ENCODE peak calls at places on chromosome 2, in eight cellular contexts. E is tibial nerve, B is A549, H is transverse colon, K is esophagus muscularis mucosa, R is K562, L is suprapubic skin, T is ovary. P is an unnamed sample.

GRCh38 chr2:1940660-1941059 is 196.3 kb upstream of the PXDN start:
- DNase-seq in K (no peak), L (no peak), H (no peak), B (no peak), E (no peak), T (no peak), R (peak), P (peak)

GRCh38 chr2:26671691-26672090 is 20.8 kb upstream of the KCNK3 start:
- DNase-seq in B (no peak), L (no peak), H (no peak), E (no peak), R (no peak), T (no peak), K (no peak), P (peak)

GRCh38 chr2:23492941-23493340 is 108.0 kb downstream of the KLHL29 start:
- DNase-seq in K (no peak), H (no peak), B (no peak), E (no peak), T (no peak), R (no peak), L (no peak), P (no peak)

GRCh38 chr2:95029898-95030341 is 4.4 kb downstream of the MAL start:
- DNase-seq in B (no peak), E (no peak), T (no peak), K (no peak), L (no peak), H (no peak), R (no peak), P (no peak)

GRCh38 chr2:175158894-175159293 is 9.1 kb downstream of the ATF2 start:
- DNase-seq in B (no peak), H (no peak), T (no peak), R (peak), K (no peak), E (no peak), L (no peak), P (no peak)

GRCh38 chr2:58925676-58926081 is 684.6 kb upstream of the FANCL start:
- DNase-seq in H (no peak), B (no peak), E (no peak), L (no peak), T (no peak), K (no peak), R (peak), P (no peak)

GRCh38 chr2:61993422-61994024 is 88.0 kb downstream of the COMMD1 start:
- DNase-seq in K (no peak), E (no peak), B (peak), H (peak), R (peak), T (no peak), L (no peak), P (no peak)

GRCh38 chr2:16677875-16678274 is 12.2 kb upstream of the CYRIA start:
- DNase-seq in H (no peak), T (no peak), K (no peak), L (no peak), E (no peak), B (no peak), R (no peak), P (no peak)

GRCh38 chr2:59449264-59449663 is 1104.2 kb downstream of the BCL11A start:
- DNase-seq in B (peak), E (no peak), L (no peak), K (no peak), R (no peak), T (no peak), H (peak), P (no peak)

GRCh38 chr2:200862532-200863000 is 1.9 kb downstream of the CLK1 start:
- DNase-seq in H (peak), R (peak), K (no peak), L (no peak), E (no peak), B (peak), T (peak), P (no peak)

GRCh38 chr2:168639024-168639423 is 163.4 kb upstream of the NOSTRIN start:
- DNase-seq in B (no peak), R (no peak), H (no peak), E (no peak), T (no peak), L (no peak), K (no peak), P (no peak)

GRCh38 chr2:3343012-3343411 is 34.6 kb downstream of the EIPR1 start:
- DNase-seq in L (peak), T (no peak), B (no peak), H (no peak), K (no peak), E (no peak), R (no peak), P (no peak)

GRCh38 chr2:84865181-84865783 is 15.6 kb downstream of the TRABD2A start:
- DNase-seq in B (peak), E (no peak), L (no peak), K (no peak), R (no peak), H (no peak), T (no peak), P (no peak)

GRCh38 chr2:65037178-65037577 is 19.0 kb upstream of the CEP68 start:
- DNase-seq in B (no peak), E (no peak), R (no peak), K (no peak), H (no peak), T (no peak), L (no peak), P (no peak)

GRCh38 chr2:16623046-16623445 is 42.6 kb downstream of the CYRIA start:
- DNase-seq in K (no peak), R (no peak), E (no peak), B (no peak), H (no peak), T (no peak), L (no peak), P (no peak)

GRCh38 chr2:46032996-46033395 is 264.2 kb upstream of the EPAS1 start:
- DNase-seq in L (no peak), E (no peak), T (no peak), H (no peak), R (no peak), K (no peak), B (peak), P (no peak)

GRCh38 chr2:105584437-105585010 is 160.2 kb upstream of the NCK2 start:
- DNase-seq in L (no peak), K (no peak), B (no peak), H (no peak), R (no peak), E (no peak), T (no peak), P (no peak)

GRCh38 chr2:27915191-27915590 is 24.7 kb downstream of the BABAM2 start:
- DNase-seq in B (no peak), E (no peak), K (no peak), R (no peak), H (no peak), T (peak), L (no peak), P (peak)

GRCh38 chr2:205930209-205930608 is 155.8 kb downstream of the INO80D start:
- DNase-seq in T (no peak), K (no peak), L (no peak), E (no peak), H (no peak), R (no peak), B (no peak), P (no peak)

GRCh38 chr2:234682492-234683228 is 185.8 kb upstream of the ARL4C start:
- DNase-seq in L (peak), K (peak), H (no peak), B (no peak), E (no peak), R (no peak), T (no peak), P (no peak)

GRCh38 chr2:241702405-241703127 is 727 bp downstream of the ING5 start:
- DNase-seq in E (peak), B (peak), L (peak), H (peak), R (peak), K (peak), T (peak), P (peak)

GRCh38 chr2:85675866-85676548 is 8.0 kb upstream of the SFTPB start:
- DNase-seq in E (no peak), R (no peak), H (no peak), K (no peak), B (no peak), T (no peak), L (peak), P (no peak)

GRCh38 chr2:223180463-223180862 is 128.5 kb downstream of the KCNE4 start:
- DNase-seq in L (no peak), B (no peak), T (no peak), E (no peak), R (no peak), H (no peak), K (no peak), P (no peak)

GRCh38 chr2:139386401-139386800 is 606.2 kb upstream of the NXPH2 start:
- DNase-seq in H (no peak), L (no peak), K (no peak), B (no peak), T (no peak), E (no peak), R (no peak), P (no peak)

GRCh38 chr2:127683766-127684165 is 8.4 kb upstream of the LIMS2 start:
- DNase-seq in R (no peak), H (no peak), K (no peak), E (no peak), B (no peak), L (no peak), T (no peak), P (peak)

GRCh38 chr2:223578846-223579245 is 23.3 kb downstream of the SCG2 start:
- DNase-seq in T (no peak), L (no peak), B (no peak), H (no peak), R (no peak), K (no peak), E (no peak), P (no peak)

GRCh38 chr2:191885103-191885502 is 38.2 kb upstream of the CAVIN2 start:
- DNase-seq in T (no peak), H (no peak), L (no peak), B (no peak), K (no peak), R (no peak), E (no peak), P (no peak)

DNA sequence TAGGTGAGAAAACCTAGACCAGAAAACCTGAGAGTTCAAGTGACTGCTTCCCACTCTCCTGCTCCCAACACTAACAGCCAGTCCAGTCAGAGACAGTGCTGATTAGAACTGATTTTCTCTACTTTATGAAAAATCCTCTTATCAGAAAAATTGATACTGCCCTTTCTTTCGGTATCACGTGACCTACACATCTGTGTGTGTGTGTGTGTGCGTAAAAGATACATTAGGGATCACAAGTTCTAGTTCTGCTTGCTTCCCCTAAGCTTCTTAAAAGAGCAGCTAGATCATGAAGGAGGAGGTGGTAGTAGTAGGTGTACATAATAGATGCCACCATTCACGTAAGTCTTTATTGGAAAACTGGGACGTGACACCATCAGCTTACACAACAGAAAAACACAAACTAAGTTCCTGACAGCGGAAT is 1.5 kb downstream of the ARL5A start:
- DNase-seq in H (no peak), E (no peak), T (no peak), L (no peak), R (peak), B (peak), K (no peak), P (no peak)
- TF ChIP-seq POLR2A in H (no peak), E (no peak), T (no peak), L (no peak), R (no peak), B (no peak), K (no peak), P (no peak)

GRCh38 chr2:9006368-9006767 is 2.9 kb upstream of the MBOAT2 start:
- DNase-seq in L (no peak), E (no peak), H (no peak), B (no peak), K (no peak), T (no peak), R (no peak), P (no peak)

GRCh38 chr2:9010866-9011265 is 7.4 kb upstream of the MBOAT2 start:
- DNase-seq in T (no peak), E (no peak), H (no peak), B (no peak), R (no peak), K (no peak), L (no peak), P (no peak)

GRCh38 chr2:9004338-9005204 is 1.1 kb upstream of the MBOAT2 start:
- DNase-seq in K (no peak), T (no peak), E (no peak), L (no peak), H (no peak), B (no peak), R (peak), P (no peak)

GRCh38 chr2:9013403-9013802 is 9.9 kb upstream of the MBOAT2 start:
- DNase-seq in B (no peak), L (no peak), E (no peak), T (no peak), K (no peak), R (no peak), H (no peak), P (no peak)

GRCh38 chr2:9008951-9009664 is 5.6 kb upstream of the MBOAT2 start:
- DNase-seq in B (no peak), E (no peak), T (no peak), K (no peak), R (no peak), H (no peak), L (no peak), P (no peak)
- TF ChIP-seq EP300 in B (no peak), E (no peak), T (no peak), K (no peak), R (no peak), H (no peak), L (no peak), P (no peak)

GRCh38 chr2:203327918-203328734 is at the start of gene ABI2:
- DNase-seq in B (peak), L (peak), K (peak), T (peak), H (peak), R (peak), E (peak), P (peak)
- TF ChIP-seq POLR2A in B (peak), L (no peak), K (no peak), T (peak), H (no peak), R (peak), E (no peak), P (peak)

GRCh38 chr2:231125272-231125671 is 430 bp upstream of the HTR2B start:
- DNase-seq in R (no peak), E (no peak), K (no peak), B (no peak), H (no peak), L (no peak), T (no peak), P (no peak)

GRCh38 chr2:231126123-231126522 is 1.3 kb upstream of the HTR2B start:
- DNase-seq in T (no peak), B (no peak), K (no peak), R (no peak), E (no peak), L (no peak), H (no peak), P (no peak)

GRCh38 chr2:231127480-231127879 is 2.6 kb upstream of the HTR2B start:
- DNase-seq in L (no peak), T (no peak), K (no peak), H (no peak), B (peak), R (no peak), E (no peak), P (no peak)

GRCh38 chr2:231123362-231123898 is 1.4 kb downstream of the HTR2B start:
- DNase-seq in H (no peak), E (no peak), L (no peak), R (no peak), T (no peak), B (no peak), K (no peak), P (no peak)

GRCh38 chr2:231124833-231125232 is at the start of gene HTR2B:
- DNase-seq in L (no peak), H (no peak), K (no peak), E (no peak), T (no peak), B (peak), R (no peak), P (no peak)
- TF ChIP-seq EP300 in L (no peak), H (no peak), K (no peak), E (no peak), T (no peak), B (no peak), R (no peak), P (no peak)

GRCh38 chr2:237482485-237482884 is 4.6 kb upstream of the MLPH start:
- DNase-seq in E (peak), T (peak), B (peak), R (no peak), H (peak), K (no peak), L (peak), P (peak)
- TF ChIP-seq POLR2A in E (peak), T (no peak), B (peak), R (no peak), H (peak), K (no peak), L (no peak), P (no peak)

DNA sequence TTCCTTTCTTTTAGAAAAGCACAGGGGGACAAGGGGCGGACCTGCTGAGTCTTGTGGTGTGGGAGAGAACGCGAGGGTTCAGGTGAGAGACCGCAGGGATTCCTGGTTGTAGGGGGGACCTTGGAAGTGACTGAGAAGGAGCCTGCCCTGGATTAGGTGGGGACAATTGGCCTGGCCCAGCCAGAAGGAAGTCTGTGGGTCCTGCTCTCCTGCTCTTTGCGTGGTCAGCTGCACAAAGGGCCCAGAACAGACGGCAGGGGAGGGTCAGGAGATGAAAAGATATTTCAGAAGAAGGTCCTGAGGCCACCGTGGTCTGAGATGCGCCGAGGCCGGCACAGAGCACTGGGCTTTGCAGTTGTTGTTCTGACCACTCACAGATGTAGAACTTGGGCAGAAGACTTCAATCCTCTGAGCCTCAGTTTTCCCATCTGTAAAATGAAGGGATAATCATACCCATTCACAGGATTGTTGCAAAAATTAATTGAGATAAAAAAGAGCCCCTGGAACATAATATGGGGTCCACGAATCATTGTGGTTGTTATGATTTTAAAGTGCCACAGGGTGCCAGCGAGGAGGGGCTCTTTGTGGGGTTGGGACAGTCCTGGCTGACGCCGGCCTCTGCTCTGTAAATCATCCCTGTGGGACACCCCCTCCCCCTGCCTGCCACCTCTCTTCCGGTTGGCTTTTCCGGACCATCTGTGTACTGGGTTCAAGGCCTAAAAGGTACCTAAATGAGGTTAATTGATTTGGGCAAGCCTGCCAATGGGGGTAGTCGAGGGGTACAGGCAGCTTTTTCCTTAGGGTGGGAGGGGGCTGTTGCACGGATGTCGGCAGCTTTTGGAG is 1.8 kb downstream of the LPIN1 start:
- DNase-seq in K (no peak), E (no peak), T (no peak), R (peak), H (no peak), B (no peak), L (no peak), P (no peak)
- TF ChIP-seq EP300 in K (no peak), E (no peak), T (no peak), R (no peak), H (no peak), B (no peak), L (no peak), P (no peak)

DNA sequence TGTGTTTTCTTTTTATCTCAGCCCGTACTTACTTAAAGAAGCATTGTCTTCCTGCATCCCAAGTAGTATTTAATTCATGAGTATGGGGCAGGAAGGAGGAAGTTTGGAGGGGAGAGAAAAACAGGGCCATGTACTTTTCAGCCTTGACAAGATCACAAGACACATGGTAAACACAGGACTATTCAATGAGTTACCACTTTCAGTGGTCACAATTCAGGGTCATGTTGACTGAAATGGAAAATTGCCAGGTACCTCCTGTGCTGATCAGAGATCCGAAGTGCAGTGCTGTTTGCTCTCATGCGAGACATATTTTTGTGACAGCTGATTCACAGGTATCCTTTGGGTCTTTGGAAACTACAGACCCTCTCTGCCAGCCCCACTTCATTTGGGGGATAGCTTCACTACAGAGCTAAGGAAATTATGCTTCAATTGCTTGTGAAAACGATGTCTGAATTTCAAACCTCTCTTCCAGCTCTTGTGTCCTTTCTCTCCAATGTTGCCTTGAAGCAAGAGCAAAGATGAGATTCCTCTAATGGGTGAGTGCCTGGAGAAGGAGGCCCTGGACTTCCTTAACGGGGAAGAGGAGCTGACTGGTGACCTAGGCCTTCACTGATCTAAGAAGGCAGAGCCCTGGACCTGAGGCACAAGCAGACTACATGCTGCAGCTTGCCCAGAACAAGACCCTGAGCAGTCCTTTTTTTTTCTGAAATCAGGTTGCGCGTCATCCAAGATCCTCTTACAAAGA is 44.2 kb downstream of the EVA1A start:
- DNase-seq in T (no peak), R (no peak), L (no peak), B (no peak), K (no peak), H (no peak), E (no peak), P (no peak)
- TF ChIP-seq POLR2A in T (no peak), R (no peak), L (no peak), B (no peak), K (no peak), H (no peak), E (no peak), P (no peak)

GRCh38 chr2:136008205-136008865 is 22.9 kb upstream of the DARS1 start:
- DNase-seq in E (no peak), T (no peak), H (peak), K (peak), L (no peak), R (no peak), B (no peak), P (peak)
- TF ChIP-seq EP300 in E (peak), T (no peak), H (no peak), K (no peak), L (no peak), R (no peak), B (no peak), P (no peak)

GRCh38 chr2:39119732-39120520 is 925 bp downstream of the SOS1 start:
- DNase-seq in E (no peak), L (no peak), B (peak), K (no peak), T (peak), H (peak), R (peak), P (peak)
- TF ChIP-seq POLR2A in E (peak), L (no peak), B (peak), K (no peak), T (no peak), H (peak), R (no peak), P (no peak)